ENCODE peak calls at places on chromosomes 3 and 15, in five cellular contexts. R is H9, S is neuronal stem cell, Z is H1, Q is trophoblast cell. T is an unnamed sample.

GRCh38 chr3:103794656-103795055 is 1359.8 kb downstream of the ZPLD1 start:
- DNase-seq in R (no peak), S (no peak), Z (no peak), Q (no peak), T (no peak)

GRCh38 chr3:42130329-42131070 is 39.3 kb downstream of the TRAK1 start:
- DNase-seq in R (no peak), S (no peak), Z (no peak), Q (no peak), T (no peak)

GRCh38 chr3:69250014-69250413 is 127.6 kb upstream of the LMOD3 start:
- DNase-seq in R (peak), S (peak), Z (no peak), Q (no peak), T (peak)

GRCh38 chr3:88057650-88058321 is 1.0 kb downstream of the CGGBP1 start:
- DNase-seq in R (no peak), S (peak), Z (no peak), Q (no peak), T (peak)

GRCh38 chr3:33331414-33331813 is 54.2 kb downstream of the FBXL2 start:
- DNase-seq in R (no peak), S (no peak), Z (no peak), Q (no peak), T (no peak)

GRCh38 chr3:23806322-23807160 is 786 bp downstream of the UBE2E1 start:
- DNase-seq in R (peak), S (peak), Z (no peak), Q (no peak), T (peak)

GRCh38 chr15:31275331-31276262 is 51.0 kb upstream of the KLF13 start:
- DNase-seq in R (no peak), S (no peak), Z (no peak), Q (no peak), T (no peak)

GRCh38 chr3:106678657-106679390 is 698.4 kb upstream of the CCDC54 start:
- DNase-seq in R (no peak), S (no peak), Z (no peak), Q (no peak), T (no peak)

GRCh38 chr3:39811561-39811960 is 2.2 kb downstream of the MYRIP start:
- DNase-seq in R (no peak), S (no peak), Z (no peak), Q (no peak), T (no peak)

GRCh38 chr3:149449799-149450198 is 24.7 kb upstream of the TM4SF4 start:
- DNase-seq in R (no peak), S (no peak), Z (no peak), Q (peak), T (no peak)

GRCh38 chr15:64651573-64652260 is 123.7 kb downstream of the RBPMS2 start:
- DNase-seq in R (peak), S (no peak), Z (peak), Q (peak), T (peak)

GRCh38 chr3:94225176-94225742 is 162.4 kb downstream of the NSUN3 start:
- DNase-seq in R (no peak), S (no peak), Z (no peak), Q (no peak), T (peak)

GRCh38 chr15:94205366-94205765 is 26.0 kb upstream of the MCTP2 start:
- DNase-seq in R (no peak), S (no peak), Z (no peak), Q (no peak), T (peak)

GRCh38 chr3:18716821-18717220 is 291.7 kb upstream of the SATB1 start:
- DNase-seq in R (no peak), S (no peak), Z (no peak), Q (no peak), T (no peak)

GRCh38 chr15:24772709-24773373 is 97.3 kb downstream of the NPAP1 start:
- DNase-seq in R (peak), S (peak), Z (peak), Q (peak), T (peak)

GRCh38 chr15:67103432-67103831 is 38.0 kb downstream of the SMAD3 start:
- DNase-seq in R (no peak), S (no peak), Z (no peak), Q (no peak), T (no peak)

GRCh38 chr15:67018451-67018850 is 47.0 kb upstream of the SMAD3 start:
- DNase-seq in R (no peak), S (no peak), Z (no peak), Q (no peak), T (no peak)

GRCh38 chr3:172129868-172130751 is 90.7 kb downstream of the FNDC3B start:
- DNase-seq in R (no peak), S (no peak), Z (no peak), Q (peak), T (peak)

DNA sequence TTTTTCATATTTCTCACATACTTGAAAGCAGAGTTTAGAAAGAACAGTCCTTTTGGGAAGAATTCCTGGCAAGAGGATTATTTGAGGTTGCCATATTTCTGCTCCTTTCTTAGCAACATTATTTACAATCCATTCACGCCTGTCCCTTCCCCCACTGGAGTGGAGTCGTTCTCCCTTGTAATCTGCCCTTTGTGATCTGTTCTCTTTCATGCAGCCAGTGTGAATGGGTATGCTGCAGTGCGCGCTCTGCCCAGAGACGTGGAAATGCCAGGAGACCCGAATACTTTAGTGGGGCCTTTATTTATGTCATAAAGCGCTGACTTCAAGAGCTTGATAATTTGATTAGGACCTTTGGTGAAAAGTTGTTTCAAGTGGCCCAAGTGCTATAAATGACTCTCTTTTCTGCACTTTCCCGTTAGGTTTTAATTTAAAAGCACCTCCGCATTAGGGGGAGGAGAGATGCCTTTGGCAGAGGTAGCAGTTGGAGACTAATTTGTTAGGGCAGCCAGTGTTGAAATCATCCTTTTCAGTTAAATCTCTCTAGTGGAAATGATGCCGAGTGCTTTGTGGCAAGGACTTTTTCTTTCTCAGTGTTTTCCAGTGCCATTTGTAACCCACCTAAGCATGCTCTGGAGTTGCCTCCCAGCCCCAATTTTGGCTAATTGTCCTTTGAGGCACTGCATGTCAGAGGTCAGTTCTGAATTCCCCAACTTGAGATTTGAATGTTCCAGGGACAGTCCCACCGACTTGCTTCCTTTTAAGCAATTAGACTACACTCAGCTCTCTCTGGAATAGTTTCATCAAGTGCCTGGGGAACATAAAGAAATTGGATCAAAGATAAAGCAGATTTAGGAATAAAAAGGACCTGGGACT is 52.5 kb downstream of the PSMD6 start:
- DNase-seq in R (no peak), S (peak), Z (no peak), Q (no peak), T (peak)
- H3K4ac ChIP-seq in R (no peak), S (no peak), Z (no peak), Q (no peak), T (no peak)

DNA sequence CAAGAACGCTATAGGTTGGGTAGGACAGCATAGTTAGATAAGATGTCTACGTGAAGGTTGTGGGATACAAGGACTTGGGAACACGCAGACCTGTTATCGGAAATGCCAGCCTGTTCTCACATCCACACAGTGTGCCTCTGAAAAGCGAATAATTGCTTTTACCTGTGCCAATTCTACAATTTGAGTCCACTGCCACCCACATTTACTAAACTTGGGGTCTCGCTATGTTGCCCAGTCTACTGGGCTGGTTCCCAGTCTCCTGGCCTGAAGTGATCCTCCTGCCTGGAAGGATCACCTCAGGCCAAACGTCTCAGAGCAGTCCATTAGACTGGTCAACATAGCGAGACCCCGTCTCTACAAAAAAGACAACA is 777 bp upstream of the INO80 start:
- DNase-seq in R (no peak), S (peak), Z (no peak), Q (no peak), T (no peak)
- H2BK5ac ChIP-seq in R (peak), S (no peak), Z (peak), Q (peak), T (no peak)

DNA sequence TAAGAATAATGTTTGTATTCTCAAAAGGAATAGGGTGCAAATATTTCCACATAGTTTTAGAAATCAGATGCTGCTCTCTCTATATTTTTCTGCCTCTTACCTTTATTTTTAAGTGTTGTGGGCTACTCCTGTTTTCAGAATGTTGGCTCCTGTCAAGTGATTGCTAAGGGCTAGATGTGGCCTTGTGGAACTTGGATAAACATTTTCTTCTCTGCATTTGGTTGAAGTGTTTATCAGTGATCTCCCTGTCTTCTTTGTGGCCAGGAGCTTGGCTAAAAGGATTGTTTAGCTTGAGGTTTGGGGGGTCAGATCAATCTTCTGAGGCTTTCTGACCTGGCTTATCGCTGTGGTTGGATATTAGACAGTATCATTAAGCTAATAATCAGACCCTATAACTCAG is 112.6 kb downstream of the TCF12 start:
- DNase-seq in R (no peak), S (no peak), Z (no peak), Q (no peak), T (no peak)
- H2BK12ac ChIP-seq in R (no peak), S (no peak), Z (no peak), Q (no peak), T (no peak)

DNA sequence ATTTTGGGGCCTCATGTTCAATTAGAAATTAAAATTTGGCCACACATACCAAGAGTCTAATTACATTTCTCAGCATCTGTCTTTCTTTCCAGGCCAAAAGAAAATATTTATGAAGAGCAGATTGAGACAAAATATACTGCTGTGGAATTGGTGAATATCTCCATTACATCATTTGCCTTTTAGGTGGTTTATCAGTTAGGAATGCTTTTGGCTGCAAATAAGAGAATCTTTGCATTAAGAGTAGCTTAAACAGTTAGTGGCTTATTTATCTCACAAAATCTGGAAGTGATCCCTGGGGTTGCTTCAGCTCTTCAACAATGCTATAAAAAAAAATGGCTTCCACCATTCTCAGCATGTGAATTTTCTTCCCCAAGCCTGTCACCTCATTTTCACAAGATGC is 308.7 kb downstream of the MAGI1 start:
- DNase-seq in R (no peak), S (no peak), Z (no peak), Q (no peak), T (no peak)
- H3K4ac ChIP-seq in R (no peak), S (no peak), Z (no peak), Q (no peak), T (no peak)

DNA sequence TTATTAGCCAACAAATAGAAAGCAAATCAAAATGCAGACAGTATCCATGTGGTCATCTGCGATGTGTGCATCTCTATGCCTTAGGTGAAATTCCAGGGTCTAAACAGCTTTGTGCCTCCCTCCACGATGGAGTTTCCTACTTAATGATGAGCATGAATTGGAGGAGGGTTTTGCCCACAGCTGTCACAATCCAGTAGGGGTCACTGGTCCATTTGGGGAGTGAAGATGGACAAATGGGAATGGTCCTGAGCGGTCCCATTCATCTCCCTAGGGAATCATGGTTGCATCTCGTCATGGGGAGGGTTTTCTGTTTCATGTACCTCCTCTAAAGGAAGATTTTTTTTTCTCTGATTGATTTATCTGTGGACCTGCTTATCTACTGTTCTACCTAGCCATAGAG is 358.0 kb downstream of the PTPRG start:
- DNase-seq in R (no peak), S (no peak), Z (no peak), Q (no peak), T (no peak)
- H2BK5ac ChIP-seq in R (no peak), S (no peak), Z (no peak), Q (no peak), T (no peak)

GRCh38 chr15:27422997-27423396 is 452.0 kb downstream of the GABRG3 start:
- DNase-seq in R (no peak), S (no peak), Z (no peak), Q (no peak), T (no peak)
- H2BK12ac ChIP-seq in R (no peak), S (no peak), Z (no peak), Q (no peak), T (no peak)

DNA sequence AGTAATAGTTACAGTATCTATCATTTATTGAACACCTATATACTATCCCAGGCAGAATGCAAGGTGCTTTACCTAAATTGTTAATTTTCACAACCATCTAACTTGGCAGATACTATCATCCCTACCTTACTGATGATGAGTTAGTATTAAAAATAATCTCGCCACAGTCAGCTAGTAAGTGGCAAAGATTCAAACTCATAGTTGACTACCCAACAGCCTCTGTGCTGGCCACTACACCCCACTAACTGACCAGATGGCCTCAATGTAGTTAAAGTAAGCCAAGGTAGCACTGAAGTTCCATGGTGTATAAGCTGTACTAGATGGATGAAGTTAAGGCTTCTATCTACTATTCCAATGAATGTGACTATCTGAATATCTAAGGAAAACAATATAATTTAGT is 44.8 kb downstream of the PEAK1 start:
- DNase-seq in R (no peak), S (no peak), Z (no peak), Q (no peak), T (no peak)
- H3K4ac ChIP-seq in R (no peak), S (no peak), Z (no peak), Q (no peak), T (no peak)

GRCh38 chr3:188533612-188534357 is 379.8 kb downstream of the LPP start:
- DNase-seq in R (no peak), S (no peak), Z (no peak), Q (no peak), T (peak)
- H2BK5ac ChIP-seq in R (no peak), S (no peak), Z (no peak), Q (no peak), T (no peak)